ENCODE peak calls at places on chromosome 10, in six cellular contexts. One of them, this sample, is unnamed.

GRCh38 chr10:104143829-104144228 is 21.9 kb downstream of the SFR1 start:
- DNase-seq in activated naive CD4-positive, alpha-beta T cell: no peak
- DNase-seq in ovary: no peak
- DNase-seq in HFFc6: no peak
- DNase-seq in natural killer cell treated with Interleukin-12 subunit alpha and Interleukin-12 subunit beta and Interleukin-15 and Interleukin-18, amount 100 ng/mL, for 72 hours: no peak
- DNase-seq in AG04449: no peak
- DNase-seq in this sample: no peak

GRCh38 chr10:18665815-18666558 is 6.8 kb downstream of the ARL5B start:
- DNase-seq in activated naive CD4-positive, alpha-beta T cell: no peak
- DNase-seq in ovary: no peak
- DNase-seq in HFFc6: no peak
- DNase-seq in natural killer cell treated with Interleukin-12 subunit alpha and Interleukin-12 subunit beta and Interleukin-15 and Interleukin-18, amount 100 ng/mL, for 72 hours: no peak
- DNase-seq in AG04449: no peak
- DNase-seq in this sample: no peak

GRCh38 chr10:123496996-123497660 is 169.0 kb upstream of the GPR26 start:
- DNase-seq in activated naive CD4-positive, alpha-beta T cell: no peak
- DNase-seq in ovary: no peak
- DNase-seq in HFFc6: no peak
- DNase-seq in natural killer cell treated with Interleukin-12 subunit alpha and Interleukin-12 subunit beta and Interleukin-15 and Interleukin-18, amount 100 ng/mL, for 72 hours: no peak
- DNase-seq in AG04449: no peak
- DNase-seq in this sample: no peak

GRCh38 chr10:124717911-124718734 is 26.1 kb downstream of the FAM53B start:
- DNase-seq in activated naive CD4-positive, alpha-beta T cell: peak
- DNase-seq in ovary: no peak
- DNase-seq in HFFc6: no peak
- DNase-seq in natural killer cell treated with Interleukin-12 subunit alpha and Interleukin-12 subunit beta and Interleukin-15 and Interleukin-18, amount 100 ng/mL, for 72 hours: peak
- DNase-seq in AG04449: no peak
- DNase-seq in this sample: no peak

GRCh38 chr10:535051-535450 is 154.4 kb downstream of the DIP2C start:
- DNase-seq in activated naive CD4-positive, alpha-beta T cell: no peak
- DNase-seq in ovary: peak
- DNase-seq in HFFc6: no peak
- DNase-seq in natural killer cell treated with Interleukin-12 subunit alpha and Interleukin-12 subunit beta and Interleukin-15 and Interleukin-18, amount 100 ng/mL, for 72 hours: peak
- DNase-seq in AG04449: no peak
- DNase-seq in this sample: no peak

GRCh38 chr10:102327002-102327401 is 68.5 kb upstream of the NFKB2 start:
- DNase-seq in activated naive CD4-positive, alpha-beta T cell: no peak
- DNase-seq in ovary: no peak
- DNase-seq in HFFc6: no peak
- DNase-seq in natural killer cell treated with Interleukin-12 subunit alpha and Interleukin-12 subunit beta and Interleukin-15 and Interleukin-18, amount 100 ng/mL, for 72 hours: no peak
- DNase-seq in AG04449: no peak
- DNase-seq in this sample: no peak

GRCh38 chr10:87505366-87506113 is 847 bp downstream of the MINPP1 start:
- DNase-seq in activated naive CD4-positive, alpha-beta T cell: no peak
- DNase-seq in ovary: peak
- DNase-seq in HFFc6: peak
- DNase-seq in natural killer cell treated with Interleukin-12 subunit alpha and Interleukin-12 subunit beta and Interleukin-15 and Interleukin-18, amount 100 ng/mL, for 72 hours: peak
- DNase-seq in AG04449: no peak
- DNase-seq in this sample: peak

GRCh38 chr10:14779053-14779649 is 4.5 kb upstream of the FAM107B start:
- DNase-seq in activated naive CD4-positive, alpha-beta T cell: no peak
- DNase-seq in ovary: no peak
- DNase-seq in HFFc6: peak
- DNase-seq in natural killer cell treated with Interleukin-12 subunit alpha and Interleukin-12 subunit beta and Interleukin-15 and Interleukin-18, amount 100 ng/mL, for 72 hours: no peak
- DNase-seq in AG04449: no peak
- DNase-seq in this sample: no peak

GRCh38 chr10:104317195-104318095 is 20.8 kb downstream of the ITPRIP start:
- DNase-seq in activated naive CD4-positive, alpha-beta T cell: no peak
- DNase-seq in ovary: peak
- DNase-seq in HFFc6: no peak
- DNase-seq in natural killer cell treated with Interleukin-12 subunit alpha and Interleukin-12 subunit beta and Interleukin-15 and Interleukin-18, amount 100 ng/mL, for 72 hours: no peak
- DNase-seq in AG04449: no peak
- DNase-seq in this sample: no peak

GRCh38 chr10:30510184-30510931 is 76.4 kb downstream of the MAP3K8 start:
- DNase-seq in activated naive CD4-positive, alpha-beta T cell: no peak
- DNase-seq in ovary: no peak
- DNase-seq in HFFc6: peak
- DNase-seq in natural killer cell treated with Interleukin-12 subunit alpha and Interleukin-12 subunit beta and Interleukin-15 and Interleukin-18, amount 100 ng/mL, for 72 hours: peak
- DNase-seq in AG04449: no peak
- DNase-seq in this sample: no peak

GRCh38 chr10:64444578-64444977 is 923.4 kb downstream of the REEP3 start:
- DNase-seq in activated naive CD4-positive, alpha-beta T cell: no peak
- DNase-seq in ovary: no peak
- DNase-seq in HFFc6: no peak
- DNase-seq in natural killer cell treated with Interleukin-12 subunit alpha and Interleukin-12 subunit beta and Interleukin-15 and Interleukin-18, amount 100 ng/mL, for 72 hours: no peak
- DNase-seq in AG04449: no peak
- DNase-seq in this sample: no peak

GRCh38 chr10:120980316-120980975 is 129.3 kb downstream of the WDR11 start:
- DNase-seq in activated naive CD4-positive, alpha-beta T cell: no peak
- DNase-seq in ovary: no peak
- DNase-seq in HFFc6: no peak
- DNase-seq in natural killer cell treated with Interleukin-12 subunit alpha and Interleukin-12 subunit beta and Interleukin-15 and Interleukin-18, amount 100 ng/mL, for 72 hours: no peak
- DNase-seq in AG04449: no peak
- DNase-seq in this sample: no peak

GRCh38 chr10:120854388-120854787 is 3.2 kb downstream of the WDR11 start:
- DNase-seq in activated naive CD4-positive, alpha-beta T cell: no peak
- DNase-seq in ovary: no peak
- DNase-seq in HFFc6: no peak
- DNase-seq in natural killer cell treated with Interleukin-12 subunit alpha and Interleukin-12 subunit beta and Interleukin-15 and Interleukin-18, amount 100 ng/mL, for 72 hours: no peak
- DNase-seq in AG04449: no peak
- DNase-seq in this sample: no peak

GRCh38 chr10:102918817-102919236 is 733 bp downstream of the CNNM2 start:
- DNase-seq in activated naive CD4-positive, alpha-beta T cell: peak
- DNase-seq in ovary: no peak
- DNase-seq in HFFc6: no peak
- DNase-seq in natural killer cell treated with Interleukin-12 subunit alpha and Interleukin-12 subunit beta and Interleukin-15 and Interleukin-18, amount 100 ng/mL, for 72 hours: no peak
- DNase-seq in AG04449: no peak
- DNase-seq in this sample: no peak

GRCh38 chr10:71920540-71921318 is 43.5 kb upstream of the CHST3 start:
- DNase-seq in activated naive CD4-positive, alpha-beta T cell: no peak
- DNase-seq in ovary: no peak
- DNase-seq in HFFc6: peak
- DNase-seq in natural killer cell treated with Interleukin-12 subunit alpha and Interleukin-12 subunit beta and Interleukin-15 and Interleukin-18, amount 100 ng/mL, for 72 hours: no peak
- DNase-seq in AG04449: no peak
- DNase-seq in this sample: no peak

GRCh38 chr10:77548671-77549070 is 88.9 kb downstream of the KCNMA1 start:
- DNase-seq in activated naive CD4-positive, alpha-beta T cell: no peak
- DNase-seq in ovary: no peak
- DNase-seq in HFFc6: no peak
- DNase-seq in natural killer cell treated with Interleukin-12 subunit alpha and Interleukin-12 subunit beta and Interleukin-15 and Interleukin-18, amount 100 ng/mL, for 72 hours: no peak
- DNase-seq in AG04449: no peak
- DNase-seq in this sample: no peak

GRCh38 chr10:85594239-85594638 is 772.4 kb downstream of the GRID1 start:
- DNase-seq in activated naive CD4-positive, alpha-beta T cell: no peak
- DNase-seq in ovary: no peak
- DNase-seq in HFFc6: no peak
- DNase-seq in natural killer cell treated with Interleukin-12 subunit alpha and Interleukin-12 subunit beta and Interleukin-15 and Interleukin-18, amount 100 ng/mL, for 72 hours: no peak
- DNase-seq in AG04449: no peak
- DNase-seq in this sample: no peak

GRCh38 chr10:15504101-15504840 is 133.2 kb upstream of the FAM171A1 start:
- DNase-seq in activated naive CD4-positive, alpha-beta T cell: no peak
- DNase-seq in ovary: no peak
- DNase-seq in HFFc6: no peak
- DNase-seq in natural killer cell treated with Interleukin-12 subunit alpha and Interleukin-12 subunit beta and Interleukin-15 and Interleukin-18, amount 100 ng/mL, for 72 hours: no peak
- DNase-seq in AG04449: no peak
- DNase-seq in this sample: no peak

GRCh38 chr10:48246501-48246900 is 28.0 kb downstream of the FRMPD2 start:
- DNase-seq in activated naive CD4-positive, alpha-beta T cell: no peak
- DNase-seq in ovary: no peak
- DNase-seq in HFFc6: no peak
- DNase-seq in natural killer cell treated with Interleukin-12 subunit alpha and Interleukin-12 subunit beta and Interleukin-15 and Interleukin-18, amount 100 ng/mL, for 72 hours: no peak
- DNase-seq in AG04449: no peak
- DNase-seq in this sample: no peak

GRCh38 chr10:34813626-34814227 is 1.4 kb downstream of the PARD3 start:
- DNase-seq in activated naive CD4-positive, alpha-beta T cell: no peak
- DNase-seq in ovary: no peak
- DNase-seq in HFFc6: peak
- DNase-seq in natural killer cell treated with Interleukin-12 subunit alpha and Interleukin-12 subunit beta and Interleukin-15 and Interleukin-18, amount 100 ng/mL, for 72 hours: no peak
- DNase-seq in AG04449: no peak
- DNase-seq in this sample: peak

GRCh38 chr10:129784891-129785290 is 179.2 kb downstream of the EBF3 start:
- DNase-seq in activated naive CD4-positive, alpha-beta T cell: no peak
- DNase-seq in ovary: no peak
- DNase-seq in HFFc6: no peak
- DNase-seq in natural killer cell treated with Interleukin-12 subunit alpha and Interleukin-12 subunit beta and Interleukin-15 and Interleukin-18, amount 100 ng/mL, for 72 hours: no peak
- DNase-seq in AG04449: no peak
- DNase-seq in this sample: no peak

GRCh38 chr10:99534939-99535763 is 2.4 kb downstream of the NKX2-3 start:
- DNase-seq in activated naive CD4-positive, alpha-beta T cell: no peak
- DNase-seq in ovary: no peak
- DNase-seq in HFFc6: no peak
- DNase-seq in natural killer cell treated with Interleukin-12 subunit alpha and Interleukin-12 subunit beta and Interleukin-15 and Interleukin-18, amount 100 ng/mL, for 72 hours: no peak
- DNase-seq in AG04449: no peak
- DNase-seq in this sample: no peak

GRCh38 chr10:126259883-126260282 is 128.4 kb downstream of the ADAM12 start:
- DNase-seq in activated naive CD4-positive, alpha-beta T cell: no peak
- DNase-seq in ovary: no peak
- DNase-seq in HFFc6: no peak
- DNase-seq in natural killer cell treated with Interleukin-12 subunit alpha and Interleukin-12 subunit beta and Interleukin-15 and Interleukin-18, amount 100 ng/mL, for 72 hours: no peak
- DNase-seq in AG04449: no peak
- DNase-seq in this sample: no peak

GRCh38 chr10:117137031-117137910 is 799 bp downstream of the VAX1 start:
- DNase-seq in activated naive CD4-positive, alpha-beta T cell: no peak
- DNase-seq in ovary: no peak
- DNase-seq in HFFc6: no peak
- DNase-seq in natural killer cell treated with Interleukin-12 subunit alpha and Interleukin-12 subunit beta and Interleukin-15 and Interleukin-18, amount 100 ng/mL, for 72 hours: no peak
- DNase-seq in AG04449: no peak
- DNase-seq in this sample: no peak

GRCh38 chr10:33365314-33365713 is 30.8 kb upstream of the NRP1 start:
- DNase-seq in activated naive CD4-positive, alpha-beta T cell: no peak
- DNase-seq in ovary: no peak
- DNase-seq in HFFc6: no peak
- DNase-seq in natural killer cell treated with Interleukin-12 subunit alpha and Interleukin-12 subunit beta and Interleukin-15 and Interleukin-18, amount 100 ng/mL, for 72 hours: no peak
- DNase-seq in AG04449: no peak
- DNase-seq in this sample: no peak

GRCh38 chr10:124626759-124627380 is 117.3 kb downstream of the FAM53B start:
- DNase-seq in activated naive CD4-positive, alpha-beta T cell: no peak
- DNase-seq in ovary: no peak
- DNase-seq in HFFc6: no peak
- DNase-seq in natural killer cell treated with Interleukin-12 subunit alpha and Interleukin-12 subunit beta and Interleukin-15 and Interleukin-18, amount 100 ng/mL, for 72 hours: no peak
- DNase-seq in AG04449: no peak
- DNase-seq in this sample: no peak

GRCh38 chr10:70650104-70650503 is 22.2 kb upstream of the ADAMTS14 start:
- DNase-seq in activated naive CD4-positive, alpha-beta T cell: no peak
- DNase-seq in ovary: no peak
- DNase-seq in HFFc6: no peak
- DNase-seq in natural killer cell treated with Interleukin-12 subunit alpha and Interleukin-12 subunit beta and Interleukin-15 and Interleukin-18, amount 100 ng/mL, for 72 hours: no peak
- DNase-seq in AG04449: no peak
- DNase-seq in this sample: no peak

GRCh38 chr10:20276127-20276979 is 460.1 kb downstream of the PLXDC2 start:
- DNase-seq in activated naive CD4-positive, alpha-beta T cell: no peak
- DNase-seq in ovary: no peak
- DNase-seq in HFFc6: no peak
- DNase-seq in natural killer cell treated with Interleukin-12 subunit alpha and Interleukin-12 subunit beta and Interleukin-15 and Interleukin-18, amount 100 ng/mL, for 72 hours: no peak
- DNase-seq in AG04449: no peak
- DNase-seq in this sample: no peak

GRCh38 chr10:18164093-18164492 is 23.9 kb downstream of the CACNB2 start:
- DNase-seq in activated naive CD4-positive, alpha-beta T cell: no peak
- DNase-seq in ovary: no peak
- DNase-seq in HFFc6: no peak
- DNase-seq in natural killer cell treated with Interleukin-12 subunit alpha and Interleukin-12 subunit beta and Interleukin-15 and Interleukin-18, amount 100 ng/mL, for 72 hours: no peak
- DNase-seq in AG04449: no peak
- DNase-seq in this sample: no peak

GRCh38 chr10:78602201-78602917 is 466.4 kb upstream of the ZMIZ1 start:
- DNase-seq in activated naive CD4-positive, alpha-beta T cell: no peak
- DNase-seq in ovary: no peak
- DNase-seq in HFFc6: no peak
- DNase-seq in natural killer cell treated with Interleukin-12 subunit alpha and Interleukin-12 subunit beta and Interleukin-15 and Interleukin-18, amount 100 ng/mL, for 72 hours: no peak
- DNase-seq in AG04449: no peak
- DNase-seq in this sample: no peak

GRCh38 chr10:12780634-12781601 is 220.6 kb downstream of the CCDC3 start:
- DNase-seq in activated naive CD4-positive, alpha-beta T cell: no peak
- DNase-seq in ovary: no peak
- DNase-seq in HFFc6: no peak
- DNase-seq in natural killer cell treated with Interleukin-12 subunit alpha and Interleukin-12 subunit beta and Interleukin-15 and Interleukin-18, amount 100 ng/mL, for 72 hours: no peak
- DNase-seq in AG04449: no peak
- DNase-seq in this sample: peak

GRCh38 chr10:31345886-31346285 is 26.9 kb downstream of the ZEB1 start:
- DNase-seq in activated naive CD4-positive, alpha-beta T cell: no peak
- DNase-seq in ovary: no peak
- DNase-seq in HFFc6: no peak
- DNase-seq in natural killer cell treated with Interleukin-12 subunit alpha and Interleukin-12 subunit beta and Interleukin-15 and Interleukin-18, amount 100 ng/mL, for 72 hours: no peak
- DNase-seq in AG04449: no peak
- DNase-seq in this sample: no peak

GRCh38 chr10:50431791-50432190 is 180.5 kb upstream of the ASAH2 start:
- DNase-seq in activated naive CD4-positive, alpha-beta T cell: no peak
- DNase-seq in ovary: no peak
- DNase-seq in HFFc6: no peak
- DNase-seq in natural killer cell treated with Interleukin-12 subunit alpha and Interleukin-12 subunit beta and Interleukin-15 and Interleukin-18, amount 100 ng/mL, for 72 hours: no peak
- DNase-seq in AG04449: no peak
- DNase-seq in this sample: no peak

GRCh38 chr10:95601116-95601719 is 40.0 kb upstream of the SORBS1 start:
- DNase-seq in activated naive CD4-positive, alpha-beta T cell: no peak
- DNase-seq in ovary: peak
- DNase-seq in HFFc6: peak
- DNase-seq in natural killer cell treated with Interleukin-12 subunit alpha and Interleukin-12 subunit beta and Interleukin-15 and Interleukin-18, amount 100 ng/mL, for 72 hours: peak
- DNase-seq in AG04449: peak
- DNase-seq in this sample: peak

GRCh38 chr10:86402283-86402931 is 35.8 kb upstream of the GRID1 start:
- DNase-seq in activated naive CD4-positive, alpha-beta T cell: no peak
- DNase-seq in ovary: no peak
- DNase-seq in HFFc6: peak
- DNase-seq in natural killer cell treated with Interleukin-12 subunit alpha and Interleukin-12 subunit beta and Interleukin-15 and Interleukin-18, amount 100 ng/mL, for 72 hours: no peak
- DNase-seq in AG04449: no peak
- DNase-seq in this sample: no peak

This sample was measured in heart left ventricle.